ENCODE peak calls at places on chromosomes 13 and 19, in six cellular contexts. Z is germinal center; T is adipocyte; E is cerebellar nuclear complex; L is stimulated activated CD8-positive, alpha-beta memory T cell treated with anti-CD3 and anti-CD28 coated beads, Interleukin-12 subunit alpha, Interleukin-12 subunit beta, amount 100 ng/mL, for 1 hour; V is Ammon's horn. D is an unnamed sample.

GRCh38 chr13:23715762-23716235 is 145.6 kb downstream of the TNFRSF19 start:
- DNase-seq in T (no peak), Z (no peak), L (no peak), E (no peak), V (no peak), D (no peak)

GRCh38 chr19:5947435-5947834 is 30.5 kb downstream of the RANBP3 start:
- DNase-seq in V (peak), E (no peak), L (no peak), T (no peak), Z (no peak), D (no peak)

GRCh38 chr19:7004313-7004931 is 16.8 kb downstream of the MBD3L2B start:
- DNase-seq in V (no peak), L (no peak), T (peak), E (no peak), Z (no peak), D (peak)

GRCh38 chr19:48651682-48652046 is 5.7 kb upstream of the CA11 start:
- DNase-seq in L (no peak), Z (no peak), V (no peak), T (no peak), E (no peak), D (no peak)

GRCh38 chr19:2668188-2668763 is 34.2 kb downstream of the GNG7 start:
- DNase-seq in T (no peak), E (no peak), V (peak), Z (peak), L (no peak), D (no peak)

GRCh38 chr13:35930665-35931631 is 200.2 kb downstream of the DCLK1 start:
- DNase-seq in T (no peak), E (no peak), Z (no peak), L (no peak), V (no peak), D (peak)

GRCh38 chr19:16946951-16947940 is 58.4 kb downstream of the F2RL3 start:
- DNase-seq in L (no peak), T (no peak), E (no peak), V (no peak), Z (no peak), D (no peak)

GRCh38 chr19:5229778-5230165 is 110.8 kb downstream of the PTPRS start:
- DNase-seq in L (no peak), T (no peak), V (no peak), Z (no peak), E (no peak), D (no peak)

GRCh38 chr19:8449830-8450229 is 5.1 kb downstream of the HNRNPM start:
- DNase-seq in V (no peak), L (no peak), E (no peak), T (no peak), Z (no peak), D (no peak)

GRCh38 chr13:66618702-66619101 is 611.4 kb downstream of the PCDH9 start:
- DNase-seq in E (no peak), Z (peak), V (no peak), L (no peak), T (peak), D (peak)

D was measured in ACHN.